ENCODE peak calls at places on chromosome 17, in eight cellular contexts. One of them, this sample, is unnamed.

GRCh38 chr17:16448490-16448889 is 33.1 kb downstream of the TRPV2 start:
- DNase-seq in GM20000: no peak
- DNase-seq in upper lobe of right lung: no peak
- DNase-seq in PC-9: no peak
- DNase-seq in GM12865: no peak
- DNase-seq in right lobe of liver: no peak
- DNase-seq in Calu3: no peak
- DNase-seq in fibroblast of pulmonary artery: no peak
- DNase-seq in this sample: no peak

GRCh38 chr17:50511058-50511457 is 2.8 kb downstream of the MYCBPAP start:
- DNase-seq in GM20000: peak; percentile 90
- DNase-seq in PC-9: peak; percentile 42
- DNase-seq in right lobe of liver: no peak
- DNase-seq in Calu3: peak; percentile 48
- DNase-seq in upper lobe of right lung: no peak
- DNase-seq in GM12865: peak; percentile 96
- DNase-seq in fibroblast of pulmonary artery: peak; percentile 25
- DNase-seq in this sample: peak; percentile 87

GRCh38 chr17:19237389-19238166 is 412 bp downstream of the EPN2 start:
- DNase-seq in upper lobe of right lung: peak; percentile 68
- DNase-seq in Calu3: peak; percentile 8
- DNase-seq in fibroblast of pulmonary artery: no peak
- DNase-seq in GM20000: peak; percentile 69
- DNase-seq in PC-9: no peak
- DNase-seq in right lobe of liver: peak; percentile 54
- DNase-seq in GM12865: peak; percentile 29
- DNase-seq in this sample: peak; percentile 67

GRCh38 chr17:82978765-82979349 is 100.6 kb upstream of the METRNL start:
- DNase-seq in upper lobe of right lung: peak; percentile 67
- DNase-seq in right lobe of liver: peak; percentile 41
- DNase-seq in Calu3: no peak
- DNase-seq in GM12865: peak; percentile 72
- DNase-seq in PC-9: no peak
- DNase-seq in fibroblast of pulmonary artery: no peak
- DNase-seq in GM20000: peak; percentile 80
- DNase-seq in this sample: peak; percentile 67

GRCh38 chr17:9529033-9529748 is 46.4 kb downstream of the STX8 start:
- DNase-seq in Calu3: no peak
- DNase-seq in PC-9: no peak
- DNase-seq in fibroblast of pulmonary artery: peak; percentile 54
- DNase-seq in GM12865: peak; percentile 43
- DNase-seq in upper lobe of right lung: no peak
- DNase-seq in right lobe of liver: no peak
- DNase-seq in GM20000: peak; percentile 22
- DNase-seq in this sample: peak; percentile 36

GRCh38 chr17:35084987-35085386 is 21.5 kb upstream of the RFFL start:
- DNase-seq in right lobe of liver: no peak
- DNase-seq in GM20000: no peak
- DNase-seq in fibroblast of pulmonary artery: peak; percentile 25
- DNase-seq in PC-9: peak; percentile 35
- DNase-seq in upper lobe of right lung: no peak
- DNase-seq in Calu3: peak; percentile 61
- DNase-seq in GM12865: no peak
- DNase-seq in this sample: no peak

GRCh38 chr17:58311429-58311894 is 17.1 kb downstream of the TSPOAP1 start:
- DNase-seq in PC-9: no peak
- DNase-seq in Calu3: no peak
- DNase-seq in right lobe of liver: no peak
- DNase-seq in GM20000: no peak
- DNase-seq in GM12865: no peak
- DNase-seq in fibroblast of pulmonary artery: no peak
- DNase-seq in upper lobe of right lung: peak; percentile 52
- DNase-seq in this sample: no peak

GRCh38 chr17:56289321-56289720 is 136.0 kb downstream of the ANKFN1 start:
- DNase-seq in upper lobe of right lung: no peak
- DNase-seq in Calu3: no peak
- DNase-seq in PC-9: no peak
- DNase-seq in fibroblast of pulmonary artery: no peak
- DNase-seq in GM12865: no peak
- DNase-seq in right lobe of liver: no peak
- DNase-seq in GM20000: no peak
- DNase-seq in this sample: no peak

GRCh38 chr17:41301916-41302901 is at the start of gene KRTAP29-1:
- DNase-seq in fibroblast of pulmonary artery: no peak
- DNase-seq in PC-9: no peak
- DNase-seq in GM12865: no peak
- DNase-seq in upper lobe of right lung: no peak
- DNase-seq in GM20000: no peak
- DNase-seq in right lobe of liver: no peak
- DNase-seq in Calu3: no peak
- DNase-seq in this sample: no peak

GRCh38 chr17:9666461-9667050 is 21.2 kb downstream of the USP43 start:
- DNase-seq in GM20000: no peak
- DNase-seq in GM12865: no peak
- DNase-seq in PC-9: no peak
- DNase-seq in upper lobe of right lung: no peak
- DNase-seq in Calu3: no peak
- DNase-seq in right lobe of liver: no peak
- DNase-seq in fibroblast of pulmonary artery: no peak
- DNase-seq in this sample: no peak

GRCh38 chr17:78110363-78111011 is 18.1 kb downstream of the TMC6 start:
- DNase-seq in right lobe of liver: no peak
- DNase-seq in upper lobe of right lung: no peak
- DNase-seq in Calu3: no peak
- DNase-seq in GM12865: no peak
- DNase-seq in GM20000: no peak
- DNase-seq in PC-9: no peak
- DNase-seq in fibroblast of pulmonary artery: no peak
- DNase-seq in this sample: no peak

GRCh38 chr17:83076930-83077329 is 2.5 kb upstream of the METRNL start:
- DNase-seq in fibroblast of pulmonary artery: no peak
- DNase-seq in GM20000: peak; percentile 72
- DNase-seq in GM12865: no peak
- DNase-seq in Calu3: no peak
- DNase-seq in PC-9: peak; percentile 50
- DNase-seq in upper lobe of right lung: no peak
- DNase-seq in right lobe of liver: no peak
- DNase-seq in this sample: peak; percentile 64

GRCh38 chr17:81409190-81409935 is 14.1 kb downstream of the BAHCC1 start:
- DNase-seq in PC-9: peak; percentile 49
- DNase-seq in fibroblast of pulmonary artery: no peak
- DNase-seq in Calu3: no peak
- DNase-seq in right lobe of liver: no peak
- DNase-seq in GM12865: no peak
- DNase-seq in upper lobe of right lung: no peak
- DNase-seq in GM20000: no peak
- DNase-seq in this sample: no peak

GRCh38 chr17:63309021-63309420 is 137.1 kb downstream of the CYB561 start:
- DNase-seq in Calu3: no peak
- DNase-seq in GM12865: no peak
- DNase-seq in PC-9: no peak
- DNase-seq in right lobe of liver: no peak
- DNase-seq in fibroblast of pulmonary artery: peak; percentile 68
- DNase-seq in GM20000: no peak
- DNase-seq in upper lobe of right lung: no peak
- DNase-seq in this sample: no peak

GRCh38 chr17:63306855-63307254 is 139.3 kb downstream of the CYB561 start:
- DNase-seq in right lobe of liver: no peak
- DNase-seq in fibroblast of pulmonary artery: no peak
- DNase-seq in GM12865: no peak
- DNase-seq in GM20000: no peak
- DNase-seq in upper lobe of right lung: no peak
- DNase-seq in PC-9: no peak
- DNase-seq in Calu3: no peak
- DNase-seq in this sample: no peak

GRCh38 chr17:63311416-63311937 is 134.6 kb downstream of the CYB561 start:
- DNase-seq in PC-9: no peak
- DNase-seq in right lobe of liver: no peak
- DNase-seq in Calu3: no peak
- DNase-seq in GM12865: no peak
- DNase-seq in fibroblast of pulmonary artery: no peak
- DNase-seq in GM20000: no peak
- DNase-seq in upper lobe of right lung: no peak
- DNase-seq in this sample: no peak

GRCh38 chr17:63305857-63306256 is 140.2 kb downstream of the CYB561 start:
- DNase-seq in Calu3: no peak
- DNase-seq in GM12865: no peak
- DNase-seq in PC-9: no peak
- DNase-seq in right lobe of liver: no peak
- DNase-seq in GM20000: no peak
- DNase-seq in fibroblast of pulmonary artery: no peak
- DNase-seq in upper lobe of right lung: no peak
- DNase-seq in this sample: no peak

DNA sequence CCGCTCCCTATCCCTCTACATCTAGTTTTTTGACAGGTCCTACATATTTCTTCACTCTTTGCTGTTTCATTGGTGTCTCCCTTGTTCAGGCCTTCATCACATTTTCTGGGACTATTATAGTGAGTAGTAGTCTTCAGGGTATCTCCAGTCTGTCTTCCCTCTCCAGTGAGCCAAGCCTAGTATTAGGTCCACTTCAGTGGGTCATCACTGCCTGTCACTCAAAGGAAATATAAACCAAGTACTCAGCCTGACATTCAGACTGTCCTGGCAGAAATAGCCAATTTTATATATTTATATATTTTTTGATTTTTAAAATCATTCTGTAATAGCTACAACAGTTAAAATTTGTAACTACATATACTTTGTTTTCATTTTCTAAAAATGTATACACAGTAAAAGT is 137.8 kb downstream of the CYB561 start:
- DNase-seq in GM12865: no peak
- DNase-seq in Calu3: no peak
- DNase-seq in right lobe of liver: no peak
- DNase-seq in GM20000: no peak
- DNase-seq in upper lobe of right lung: no peak
- DNase-seq in PC-9: no peak
- DNase-seq in fibroblast of pulmonary artery: no peak
- DNase-seq in this sample: no peak
- TF ChIP-seq CTCF in GM12865: no peak
- TF ChIP-seq CTCF in Calu3: no peak
- TF ChIP-seq CTCF in right lobe of liver: no peak
- TF ChIP-seq CTCF in GM20000: no peak
- TF ChIP-seq CTCF in upper lobe of right lung: no peak
- TF ChIP-seq CTCF in PC-9: no peak
- TF ChIP-seq CTCF in fibroblast of pulmonary artery: no peak
- TF ChIP-seq CTCF in this sample: no peak

GRCh38 chr17:491086-492014 is 138.7 kb upstream of the RPH3AL start:
- DNase-seq in PC-9: peak; percentile 9
- DNase-seq in GM20000: peak; percentile 73
- DNase-seq in Calu3: peak; percentile 12
- DNase-seq in right lobe of liver: no peak
- DNase-seq in fibroblast of pulmonary artery: peak; percentile 50
- DNase-seq in GM12865: peak; percentile 21
- DNase-seq in upper lobe of right lung: peak; percentile 81
- DNase-seq in this sample: peak; percentile 49
- TF ChIP-seq CTCF in PC-9: no peak
- TF ChIP-seq CTCF in GM20000: no peak
- TF ChIP-seq CTCF in Calu3: no peak
- TF ChIP-seq CTCF in right lobe of liver: peak; percentile 10
- TF ChIP-seq CTCF in fibroblast of pulmonary artery: no peak
- TF ChIP-seq CTCF in GM12865: no peak
- TF ChIP-seq CTCF in upper lobe of right lung: no peak
- TF ChIP-seq CTCF in this sample: no peak

GRCh38 chr17:36148559-36149295 is 27.7 kb downstream of the TBC1D3B start:
- DNase-seq in fibroblast of pulmonary artery: peak; percentile 72
- DNase-seq in GM20000: peak; percentile 78
- DNase-seq in PC-9: peak; percentile 41
- DNase-seq in Calu3: peak; percentile 73
- DNase-seq in right lobe of liver: peak; percentile 79
- DNase-seq in upper lobe of right lung: peak; percentile 75
- DNase-seq in GM12865: peak; percentile 84
- DNase-seq in this sample: peak; percentile 80

GRCh38 chr17:36153887-36154576 is 22.4 kb downstream of the TBC1D3B start:
- DNase-seq in Calu3: no peak
- DNase-seq in fibroblast of pulmonary artery: no peak
- DNase-seq in GM12865: peak; percentile 30
- DNase-seq in right lobe of liver: no peak
- DNase-seq in GM20000: no peak
- DNase-seq in upper lobe of right lung: no peak
- DNase-seq in PC-9: no peak
- DNase-seq in this sample: peak; percentile 19

GRCh38 chr17:36151891-36152638 is 24.4 kb downstream of the TBC1D3B start:
- DNase-seq in upper lobe of right lung: no peak
- DNase-seq in GM12865: no peak
- DNase-seq in Calu3: no peak
- DNase-seq in right lobe of liver: no peak
- DNase-seq in fibroblast of pulmonary artery: no peak
- DNase-seq in GM20000: no peak
- DNase-seq in PC-9: no peak
- DNase-seq in this sample: no peak

GRCh38 chr17:36149296-36149820 is 27.1 kb downstream of the TBC1D3B start:
- DNase-seq in upper lobe of right lung: no peak
- DNase-seq in right lobe of liver: no peak
- DNase-seq in GM20000: no peak
- DNase-seq in Calu3: no peak
- DNase-seq in PC-9: no peak
- DNase-seq in fibroblast of pulmonary artery: peak; percentile 74
- DNase-seq in GM12865: no peak
- DNase-seq in this sample: no peak

GRCh38 chr17:36152639-36153120 is 23.8 kb downstream of the TBC1D3B start:
- DNase-seq in PC-9: no peak
- DNase-seq in upper lobe of right lung: no peak
- DNase-seq in GM12865: no peak
- DNase-seq in right lobe of liver: no peak
- DNase-seq in Calu3: no peak
- DNase-seq in fibroblast of pulmonary artery: peak; percentile 28
- DNase-seq in GM20000: no peak
- DNase-seq in this sample: no peak
- TF ChIP-seq CTCF in PC-9: no peak
- TF ChIP-seq CTCF in upper lobe of right lung: no peak
- TF ChIP-seq CTCF in GM12865: peak; percentile 9
- TF ChIP-seq CTCF in right lobe of liver: no peak
- TF ChIP-seq CTCF in Calu3: no peak
- TF ChIP-seq CTCF in fibroblast of pulmonary artery: peak; percentile 1
- TF ChIP-seq CTCF in GM20000: no peak
- TF ChIP-seq CTCF in this sample: peak; percentile 13

DNA sequence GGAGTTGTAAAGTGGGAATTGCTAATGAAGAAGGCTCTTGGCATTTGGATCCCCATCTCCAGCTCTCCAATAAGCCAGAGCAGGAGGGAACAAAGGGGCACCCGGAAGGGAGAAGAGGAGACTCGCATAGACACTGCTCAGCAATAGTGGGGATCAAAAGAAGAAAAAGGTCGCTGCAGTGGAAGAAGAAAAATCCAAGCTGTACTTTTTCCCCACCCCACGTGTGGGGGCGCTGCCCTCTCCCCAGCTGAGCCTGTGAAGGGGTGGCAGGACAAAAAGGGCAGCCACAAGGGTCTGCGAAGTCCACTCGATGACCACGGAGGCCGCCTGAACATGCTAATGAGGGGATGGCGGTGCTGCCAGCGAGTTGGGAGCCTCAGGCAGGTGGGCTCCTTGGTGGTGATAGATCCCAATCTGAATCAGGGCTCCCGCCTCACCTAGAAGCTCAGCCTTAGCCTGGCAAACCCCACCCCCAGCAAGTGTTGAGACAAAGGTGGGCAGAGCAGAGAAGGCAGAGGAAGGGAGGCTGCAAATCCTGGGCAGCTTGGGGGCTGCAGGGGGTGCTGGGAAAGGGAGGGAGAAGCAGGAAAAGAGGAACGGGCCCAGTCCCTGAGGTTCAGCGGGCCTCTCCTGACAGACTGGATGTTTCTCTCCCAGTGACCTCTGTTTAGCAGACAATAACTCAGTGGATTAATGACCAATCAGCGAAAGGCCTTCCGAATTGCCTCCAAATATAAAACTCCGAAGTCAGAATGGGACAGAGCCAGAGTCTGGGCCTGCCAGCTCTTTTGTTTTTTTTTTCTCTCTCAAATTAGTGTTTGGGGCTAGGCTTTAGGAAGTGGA is 14.9 kb upstream of the HOXB2 start:
- DNase-seq in GM20000: no peak
- DNase-seq in upper lobe of right lung: peak; percentile 38
- DNase-seq in Calu3: no peak
- DNase-seq in right lobe of liver: no peak
- DNase-seq in PC-9: no peak
- DNase-seq in GM12865: no peak
- DNase-seq in fibroblast of pulmonary artery: no peak
- DNase-seq in this sample: no peak
- TF ChIP-seq CTCF in GM20000: no peak
- TF ChIP-seq CTCF in upper lobe of right lung: no peak
- TF ChIP-seq CTCF in Calu3: peak; percentile 10
- TF ChIP-seq CTCF in right lobe of liver: no peak
- TF ChIP-seq CTCF in PC-9: no peak
- TF ChIP-seq CTCF in GM12865: no peak
- TF ChIP-seq CTCF in fibroblast of pulmonary artery: no peak
- TF ChIP-seq CTCF in this sample: no peak